ENCODE peak calls at places on chromosomes 13 and 19, in ten cellular contexts. E is left ventricle myocardium inferior; S is HCT116; V is H1; B is lower lobe of right lung; U is upper lobe of right lung; T is IMR-90; D is DND-41; K is PC-3; Q is CD8-positive, alpha-beta T cell. P is an unnamed sample.

GRCh38 chr13:39414339-39414738 is 188.7 kb downstream of the LHFPL6 start:
- DNase-seq in B (no peak), Q (no peak), E (no peak), T (no peak), U (no peak), D (no peak), S (no peak), V (no peak), K (no peak), P (no peak)

GRCh38 chr13:42996584-42996983 is 4.5 kb upstream of the EPSTI1 start:
- DNase-seq in T (peak; percentile 98), Q (no peak), B (no peak), D (no peak), V (no peak), E (no peak), U (no peak), S (peak; percentile 46), K (peak; percentile 87), P (peak; percentile 81)

GRCh38 chr19:14916848-14917247 is 24.4 kb upstream of the OR7C2 start:
- DNase-seq in S (no peak), Q (no peak), U (no peak), B (no peak), E (no peak), K (peak; percentile 64), D (no peak), V (no peak), T (no peak), P (no peak)

GRCh38 chr13:42532561-42533335 is 41.2 kb upstream of the TNFSF11 start:
- DNase-seq in Q (no peak), E (no peak), V (no peak), B (no peak), D (no peak), T (no peak), K (peak; percentile 50), U (no peak), S (no peak), P (no peak)

GRCh38 chr13:45086484-45086883 is 33.8 kb upstream of the GTF2F2 start:
- DNase-seq in T (peak; percentile 55), K (peak; percentile 69), U (no peak), B (no peak), Q (no peak), E (no peak), S (no peak), D (no peak), V (no peak), P (no peak)

GRCh38 chr19:14507704-14508246 is 10.4 kb downstream of the DNAJB1 start:
- DNase-seq in V (no peak), E (no peak), B (peak; percentile 62), D (no peak), T (peak; percentile 67), U (no peak), Q (no peak), S (no peak), K (peak; percentile 97), P (no peak)

GRCh38 chr19:44050740-44051653 is 839 bp upstream of the ZNF223 start:
- DNase-seq in T (no peak), Q (peak; percentile 50), D (no peak), B (no peak), V (no peak), U (no peak), S (no peak), K (no peak), E (no peak), P (no peak)

GRCh38 chr19:18932216-18932841 is 8.7 kb downstream of the HOMER3 start:
- DNase-seq in E (peak; percentile 78), V (peak; percentile 95), B (peak; percentile 88), U (peak; percentile 87), D (peak; percentile 58), S (peak; percentile 58), Q (peak; percentile 77), K (peak; percentile 29), T (no peak), P (no peak)

GRCh38 chr19:33436360-33437345 is 63.1 kb downstream of the CEBPG start:
- DNase-seq in S (no peak), K (no peak), B (peak; percentile 39), D (no peak), E (peak; percentile 6), T (no peak), U (peak; percentile 51), V (no peak), Q (no peak), P (no peak)

GRCh38 chr13:109715902-109716301 is 70.5 kb downstream of the IRS2 start:
- DNase-seq in U (no peak), B (no peak), E (no peak), Q (no peak), K (peak; percentile 13), V (no peak), D (no peak), S (no peak), T (peak; percentile 5), P (no peak)

GRCh38 chr19:14150041-14150769 is 13.8 kb upstream of the ASF1B start:
- DNase-seq in E (no peak), B (no peak), K (no peak), U (no peak), T (no peak), V (no peak), Q (peak; percentile 62), S (no peak), D (no peak), P (no peak)

GRCh38 chr19:7533281-7533819 is 2.2 kb upstream of the PNPLA6 start:
- DNase-seq in V (no peak), E (peak; percentile 76), U (peak; percentile 84), B (peak; percentile 74), K (no peak), S (no peak), Q (no peak), D (no peak), T (peak; percentile 28), P (no peak)

GRCh38 chr19:12668937-12669271 is 2.3 kb downstream of the WDR83 start:
- DNase-seq in T (peak; percentile 65), K (peak; percentile 50), V (no peak), D (peak; percentile 57), Q (no peak), S (no peak), U (peak; percentile 77), B (peak; percentile 76), E (peak; percentile 49), P (peak; percentile 20)

GRCh38 chr13:33322474-33322827 is 36.9 kb upstream of the STARD13 start:
- DNase-seq in T (peak; percentile 95), V (no peak), B (no peak), K (no peak), S (no peak), D (no peak), E (peak; percentile 23), Q (no peak), U (no peak), P (peak; percentile 84)

GRCh38 chr13:50951366-50951765 is 41.8 kb downstream of the RNASEH2B start:
- DNase-seq in D (no peak), S (no peak), K (no peak), T (peak; percentile 47), E (no peak), Q (no peak), B (no peak), V (no peak), U (no peak), P (peak; percentile 6)

GRCh38 chr19:2443785-2444182 is 13.0 kb downstream of the LMNB2 start:
- DNase-seq in T (no peak), B (no peak), E (no peak), S (no peak), V (no peak), D (no peak), Q (no peak), K (no peak), U (no peak), P (no peak)

DNA sequence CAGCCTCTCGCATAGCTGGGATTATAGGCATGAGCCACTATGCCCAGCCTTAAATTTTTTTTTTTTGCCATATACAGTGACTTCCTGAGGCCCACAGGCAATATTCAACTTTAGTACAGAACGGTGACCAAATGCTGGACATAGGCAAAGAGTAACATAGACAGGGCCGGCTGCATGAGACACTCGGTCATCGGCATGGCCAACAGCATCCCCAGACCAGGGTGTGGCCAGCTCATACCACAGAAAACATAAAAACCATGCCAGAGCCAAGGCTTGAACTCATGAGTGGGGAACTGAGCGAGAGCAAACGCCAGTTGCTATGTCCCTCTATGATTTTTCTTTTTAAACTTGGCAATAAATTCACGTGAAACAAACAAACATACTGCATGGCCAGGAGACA is 17.0 kb downstream of the KANK2 start:
- DNase-seq in S (no peak), E (no peak), T (no peak), Q (no peak), V (no peak), D (no peak), B (no peak), U (no peak), K (no peak), P (no peak)
- H3K27ac ChIP-seq in S (no peak overlapping the region), E (peak overlapping the region; percentile 66), T (no peak overlapping the region), Q (no peak overlapping the region), V (no peak overlapping the region), D (no peak overlapping the region), B (peak overlapping the region; percentile 41), U (peak overlapping the region; percentile 42), K (no peak overlapping the region), P (no peak overlapping the region)

GRCh38 chr19:45144431-45145269 is 16.1 kb downstream of the NKPD1 start:
- DNase-seq in S (no peak), D (no peak), V (no peak), Q (no peak), E (no peak), U (no peak), K (no peak), T (no peak), B (no peak), P (no peak)
- TF ChIP-seq CTCF in S (no peak), D (no peak), V (no peak), Q (no peak), E (no peak), U (no peak), K (no peak), T (no peak), B (no peak), P (no peak)

DNA sequence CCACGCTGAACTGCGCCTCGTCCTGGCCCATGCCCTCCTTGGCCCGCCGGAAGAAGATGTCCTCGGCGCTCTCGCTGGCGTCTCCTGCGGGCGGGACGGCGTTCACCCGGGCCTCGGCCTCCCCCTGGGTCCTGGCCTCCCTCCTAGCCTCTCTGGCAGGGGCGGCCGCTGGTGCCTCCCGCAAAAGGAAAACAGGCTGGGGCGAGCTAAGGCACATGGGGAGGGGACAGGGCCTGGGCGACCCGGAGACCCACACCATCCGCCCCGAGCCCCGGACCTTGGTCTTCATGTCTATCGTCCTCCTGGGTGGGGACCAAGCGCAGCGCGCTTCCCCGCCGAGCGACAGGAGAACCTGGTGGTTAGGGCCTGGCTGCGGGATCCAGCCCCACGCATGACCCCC is 5.7 kb upstream of the TBXA2R start:
- DNase-seq in S (no peak), Q (no peak), D (no peak), B (peak; percentile 45), V (no peak), T (no peak), U (peak; percentile 63), E (no peak), K (no peak), P (no peak)
- H3K4me3 ChIP-seq in S (no peak overlapping the region), Q (no peak overlapping the region), D (no peak overlapping the region), B (no peak overlapping the region), V (no peak overlapping the region), T (no peak overlapping the region), U (no peak overlapping the region), E (no peak overlapping the region), K (no peak overlapping the region), P (no peak overlapping the region)

DNA sequence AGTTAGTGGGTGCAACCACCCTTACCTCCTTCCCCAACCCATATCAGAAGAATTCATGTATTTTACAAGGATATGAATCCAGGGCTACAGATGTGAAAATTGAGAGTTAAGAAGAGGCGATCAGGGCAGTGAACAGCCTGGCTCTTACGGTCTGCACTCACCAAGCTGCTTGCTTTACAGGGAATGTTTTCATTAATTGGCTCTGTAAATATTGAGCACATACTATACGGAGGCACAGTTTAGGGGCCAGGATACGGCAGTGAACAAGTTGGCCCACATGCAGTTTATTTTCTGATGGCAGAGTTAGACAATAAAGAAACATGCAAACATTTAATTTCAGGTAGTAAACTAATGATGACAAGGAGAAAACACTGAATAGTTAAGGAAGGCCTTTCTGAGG is 6.4 kb downstream of the POLR1D start:
- DNase-seq in V (no peak), U (no peak), D (no peak), E (no peak), K (no peak), S (no peak), T (no peak), B (no peak), Q (no peak), P (no peak)
- H3K27ac ChIP-seq in V (no peak overlapping the region), U (no peak overlapping the region), D (no peak overlapping the region), E (no peak overlapping the region), K (no peak overlapping the region), S (no peak overlapping the region), T (no peak overlapping the region), B (no peak overlapping the region), Q (no peak overlapping the region), P (no peak overlapping the region)

P was measured in AG04450.